ENCODE peak calls at places on chromosome X, in four cellular contexts. B, O, C and A are unnamed samples.

GRCh38 chrX:57918750-57919436 is 8.6 kb upstream of the ZXDA start:
- DNase-seq in C (peak), O (peak), B (peak), A (peak)

GRCh38 chrX:10087391-10087790 is 69.4 kb upstream of the CLCN4 start:
- DNase-seq in O (no peak), C (no peak), B (no peak), A (no peak)

GRCh38 chrX:57379296-57379695 is 92.8 kb downstream of the FAAH2 start:
- DNase-seq in B (no peak), C (no peak), O (no peak), A (no peak)

GRCh38 chrX:123083924-123084323 is 100.2 kb upstream of the GRIA3 start:
- DNase-seq in C (no peak), B (no peak), O (no peak), A (no peak)

GRCh38 chrX:29530520-29530919 is 684.8 kb upstream of the MAGEB2 start:
- DNase-seq in C (no peak), O (no peak), B (no peak), A (no peak)

GRCh38 chrX:106707771-106708454 is 18.6 kb upstream of the RNF128 start:
- DNase-seq in C (no peak), B (no peak), O (no peak), A (no peak)

GRCh38 chrX:120697053-120697452 is 67.2 kb upstream of the C1GALT1C1 start:
- DNase-seq in B (no peak), C (no peak), O (no peak), A (no peak)

GRCh38 chrX:85004255-85004654 is 578 bp downstream of the APOOL start:
- DNase-seq in O (no peak), B (no peak), C (peak), A (no peak)

GRCh38 chrX:132968282-132968681 is 9.9 kb upstream of the HS6ST2 start:
- DNase-seq in O (no peak), C (no peak), B (no peak), A (no peak)

GRCh38 chrX:16087081-16087480 is 36.3 kb upstream of the GRPR start:
- DNase-seq in O (no peak), C (no peak), B (no peak), A (no peak)

GRCh38 chrX:132093239-132093860 is 34.5 kb downstream of the FRMD7 start:
- DNase-seq in C (no peak), O (no peak), B (no peak), A (no peak)

GRCh38 chrX:63434206-63434605 is 83.1 kb upstream of the SPIN4 start:
- DNase-seq in B (no peak), C (no peak), O (no peak), A (no peak)

GRCh38 chrX:115348440-115349225 is 59.1 kb downstream of the LUZP4 start:
- DNase-seq in B (no peak), O (peak), C (no peak), A (no peak)

GRCh38 chrX:46208225-46208854 is 336.9 kb downstream of the ZNF674 start:
- DNase-seq in B (no peak), C (no peak), O (no peak), A (no peak)

GRCh38 chrX:42771836-42772335 is 6.1 kb downstream of the PPP1R2C start:
- DNase-seq in B (no peak), C (no peak), O (no peak), A (no peak)

GRCh38 chrX:72621619-72622485 is 49.2 kb upstream of the HDAC8 start:
- DNase-seq in C (no peak), B (no peak), O (no peak), A (no peak)

GRCh38 chrX:39816871-39817731 is 280.7 kb downstream of the BCOR start:
- DNase-seq in O (no peak), C (peak), B (peak), A (no peak)

GRCh38 chrX:37846141-37846540 is 1.2 kb downstream of the DYNLT3 start:
- DNase-seq in O (no peak), C (no peak), B (no peak), A (no peak)

GRCh38 chrX:154695913-154696312 is 42.5 kb upstream of the CTAG2 start:
- DNase-seq in O (no peak), C (no peak), B (no peak), A (no peak)

GRCh38 chrX:117895418-117895817 is 221.2 kb downstream of the KLHL13 start:
- DNase-seq in C (no peak), B (no peak), O (no peak), A (no peak)

GRCh38 chrX:29947225-29947624 is 268.1 kb upstream of the MAGEB2 start:
- DNase-seq in O (no peak), B (no peak), C (no peak), A (no peak)

GRCh38 chrX:121356139-121356849 is 308.9 kb downstream of the GLUD2 start:
- DNase-seq in C (peak), O (no peak), B (no peak), A (no peak)

GRCh38 chrX:3592184-3592583 is 121.3 kb downstream of the PRKX start:
- DNase-seq in O (no peak), B (peak), C (peak), A (no peak)

GRCh38 chrX:97199501-97199900 is 315.8 kb downstream of the RPA4 start:
- DNase-seq in B (no peak), O (no peak), C (no peak), A (no peak)

GRCh38 chrX:39752820-39753219 is 344.9 kb downstream of the BCOR start:
- DNase-seq in C (peak), O (no peak), B (no peak), A (no peak)

GRCh38 chrX:119055650-119056049 is 17.1 kb upstream of the CT47C1 start:
- DNase-seq in B (no peak), C (no peak), O (no peak), A (no peak)

GRCh38 chrX:19990225-19990518 is 689 bp downstream of the BCLAF3 start:
- DNase-seq in O (no peak), B (no peak), C (no peak), A (no peak)

GRCh38 chrX:119455264-119455663 is 13.0 kb upstream of the SLC25A5 start:
- DNase-seq in O (no peak), C (no peak), B (no peak), A (no peak)

GRCh38 chrX:13142891-13143290 is 98.5 kb upstream of the FAM9C start:
- DNase-seq in B (no peak), C (no peak), O (no peak), A (no peak)

GRCh38 chrX:13149702-13150101 is 105.3 kb upstream of the FAM9C start:
- DNase-seq in C (no peak), B (no peak), O (no peak), A (no peak)

GRCh38 chrX:13144927-13145659 is 100.7 kb upstream of the FAM9C start:
- DNase-seq in O (no peak), B (no peak), C (no peak), A (no peak)

GRCh38 chrX:13147758-13148157 is 103.3 kb upstream of the FAM9C start:
- DNase-seq in C (no peak), B (no peak), O (no peak), A (no peak)

DNA sequence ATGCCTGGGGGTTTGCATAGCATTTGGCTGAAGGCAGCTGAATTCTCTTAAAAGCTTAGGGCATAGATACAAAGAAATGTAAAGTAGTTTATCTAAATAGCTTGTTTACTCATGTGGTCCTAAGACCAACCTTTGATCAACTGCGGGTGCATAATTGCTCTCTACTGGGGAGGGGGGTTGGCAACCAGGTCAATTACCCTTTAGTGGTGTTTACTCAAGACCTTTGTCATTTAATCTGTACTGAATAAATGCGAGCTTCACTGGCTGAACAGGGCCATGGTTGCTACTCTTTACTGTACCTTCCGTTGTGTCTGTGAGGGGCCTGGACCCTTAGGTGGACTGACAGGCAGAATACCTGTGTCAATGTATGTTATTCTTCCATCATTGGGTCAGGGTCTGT is 102.7 kb upstream of the FAM9C start:
- DNase-seq in B (no peak), C (no peak), O (no peak), A (no peak)
- TF ChIP-seq ELF4 in B (no peak), C (no peak), O (no peak), A (no peak)

GRCh38 chrX:153469811-153470410 is 465 bp downstream of the HAUS7 start:
- DNase-seq in B (peak), C (peak), O (no peak), A (peak)
- TF ChIP-seq SP1 in B (no peak), C (no peak), O (no peak), A (no peak)

DNA sequence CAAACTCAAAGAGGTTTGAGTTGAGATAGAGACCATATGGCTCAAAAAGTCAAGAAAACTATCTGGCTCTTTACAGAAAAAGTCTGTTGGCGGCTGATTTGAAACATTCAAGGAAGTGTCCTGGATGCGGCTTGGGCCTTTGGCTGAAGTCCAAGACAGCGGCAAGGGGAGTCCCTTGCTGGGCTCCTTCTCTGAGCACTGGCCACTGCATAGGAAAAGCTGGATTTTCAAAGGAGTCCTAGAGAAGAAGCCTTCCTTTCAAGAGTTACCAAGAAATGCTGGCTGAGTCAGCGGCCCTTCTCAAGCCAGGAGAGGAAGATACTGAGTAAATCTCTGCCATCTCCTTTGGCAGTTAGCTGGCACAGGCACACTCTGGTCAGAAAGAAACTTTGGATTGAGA is 12.1 kb downstream of the APLN start:
- DNase-seq in O (no peak), B (no peak), C (peak), A (no peak)
- TF ChIP-seq ELF4 in O (no peak), B (no peak), C (no peak), A (no peak)

DNA sequence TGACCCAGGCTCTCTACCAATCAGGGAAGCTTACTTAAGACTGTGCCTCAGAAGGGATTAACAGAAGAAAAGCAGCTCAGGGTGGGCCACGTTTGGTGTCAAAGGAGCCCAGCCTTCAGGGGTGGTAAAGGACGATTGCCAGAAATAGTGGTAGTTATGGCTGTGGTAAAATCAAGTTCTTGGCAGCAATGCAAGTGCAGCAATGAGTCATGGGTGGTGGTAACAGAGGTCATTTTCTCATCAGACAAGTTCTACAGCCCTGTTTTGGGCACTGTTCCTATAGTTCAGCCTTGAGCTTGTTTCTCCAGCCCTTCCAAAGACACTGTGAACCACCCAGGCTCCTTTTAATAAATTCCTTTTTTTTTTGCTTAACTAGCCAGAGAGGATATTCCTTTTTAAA is 120.3 kb downstream of the EFHC2 start:
- DNase-seq in O (no peak), B (no peak), C (no peak), A (no peak)
- TF ChIP-seq SP1 in O (no peak), B (no peak), C (no peak), A (no peak)